ENCODE peak calls at places on chromosomes 5 and 9, in five cellular contexts. C, I, T, F and K are unnamed samples.

GRCh38 chr9:125932012-125932411 is 184.8 kb downstream of the PBX3 start:
- DNase-seq in C (no peak), I (peak), T (peak), F (no peak), K (peak)

GRCh38 chr9:98006127-98006796 is 23.1 kb downstream of the ANP32B start:
- DNase-seq in C (no peak), I (no peak), T (no peak), F (no peak), K (no peak)

GRCh38 chr5:111556504-111556903 is 44.2 kb upstream of the STARD4 start:
- DNase-seq in C (no peak), I (no peak), T (no peak), F (no peak), K (no peak)

GRCh38 chr5:138651767-138652117 is 76.5 kb upstream of the HSPA9 start:
- DNase-seq in C (no peak), I (no peak), T (no peak), F (no peak), K (no peak)

GRCh38 chr9:16532272-16532671 is 338.2 kb downstream of the BNC2 start:
- DNase-seq in C (no peak), I (no peak), T (no peak), F (no peak), K (no peak)

GRCh38 chr9:121450241-121450640 is 49.4 kb downstream of the GGTA1 start:
- DNase-seq in C (no peak), I (peak), T (no peak), F (no peak), K (no peak)

GRCh38 chr9:106878943-106879916 is 16.3 kb downstream of the ZNF462 start:
- DNase-seq in C (no peak), I (peak), T (peak), F (no peak), K (peak)

GRCh38 chr9:114503522-114504340 is 1.5 kb downstream of the WHRN start:
- DNase-seq in C (no peak), I (no peak), T (no peak), F (no peak), K (no peak)

GRCh38 chr5:107806705-107807104 is 136.0 kb upstream of the EFNA5 start:
- DNase-seq in C (no peak), I (peak), T (peak), F (no peak), K (no peak)

GRCh38 chr5:38758774-38759423 is 86.9 kb upstream of the OSMR start:
- DNase-seq in C (no peak), I (peak), T (no peak), F (no peak), K (no peak)

GRCh38 chr9:134983094-134983493 is 65.4 kb upstream of the FCN1 start:
- DNase-seq in C (no peak), I (no peak), T (peak), F (no peak), K (peak)

GRCh38 chr5:158153508-158153907 is 294.6 kb upstream of the CLINT1 start:
- DNase-seq in C (no peak), I (no peak), T (no peak), F (no peak), K (no peak)

GRCh38 chr5:961002-961710 is 47.4 kb upstream of the NKD2 start:
- DNase-seq in C (no peak), I (no peak), T (no peak), F (no peak), K (no peak)